ENCODE peak calls at places on chromosome 13, in seven cellular contexts. N, Q, H, B, X, G and S are unnamed samples. For H3K36me3, the result is how much of the 10 kb centered on the place peaks cover.

GRCh38 chr13:73466561-73466960 is 407.8 kb downstream of the KLF5 start:
- DNase-seq in G (no peak), N (peak), H (no peak), X (no peak), B (no peak), Q (no peak), S (no peak)

GRCh38 chr13:112842931-112843391 is 126.1 kb upstream of the MCF2L start:
- DNase-seq in Q (no peak), B (no peak), X (no peak), G (no peak), N (no peak), H (no peak), S (no peak)

GRCh38 chr13:69641773-69642172 is 465.9 kb upstream of the ATXN8OS start:
- DNase-seq in H (no peak), B (no peak), N (no peak), G (no peak), Q (no peak), X (no peak), S (no peak)

GRCh38 chr13:110257408-110257807 is 49.5 kb downstream of the COL4A1 start:
- DNase-seq in Q (no peak), H (no peak), N (no peak), X (no peak), B (no peak), G (no peak), S (no peak)

GRCh38 chr13:111906816-111907215 is 160.1 kb upstream of the SOX1 start:
- DNase-seq in N (no peak), H (no peak), X (peak), Q (no peak), G (no peak), B (no peak), S (no peak)

GRCh38 chr13:30835442-30835841 is 70.6 kb upstream of the MEDAG start:
- DNase-seq in G (peak), Q (no peak), X (no peak), H (no peak), B (no peak), N (no peak), S (no peak)

GRCh38 chr13:79379274-79379673 is 26.8 kb downstream of the RBM26 start:
- DNase-seq in X (no peak), H (no peak), N (no peak), G (no peak), B (no peak), Q (no peak), S (no peak)

GRCh38 chr13:25992076-25992475 is 59.7 kb downstream of the SHISA2 start:
- DNase-seq in G (no peak), B (no peak), Q (no peak), H (no peak), X (no peak), N (no peak), S (no peak)

GRCh38 chr13:66200555-66200954 is 1029.6 kb downstream of the PCDH9 start:
- DNase-seq in X (no peak), G (no peak), H (no peak), N (no peak), Q (no peak), B (no peak), S (no peak)

GRCh38 chr13:85434927-85435326 is 364.3 kb downstream of the SLITRK6 start:
- DNase-seq in X (no peak), H (no peak), N (no peak), B (no peak), Q (no peak), G (no peak), S (no peak)

GRCh38 chr13:23766199-23766771 is 122.9 kb downstream of the MIPEP start:
- DNase-seq in Q (no peak), B (no peak), X (no peak), N (no peak), G (no peak), H (no peak), S (no peak)

GRCh38 chr13:113747291-113747833 is 11.7 kb upstream of the TMEM255B start:
- DNase-seq in X (no peak), H (no peak), G (no peak), N (no peak), B (no peak), Q (peak), S (peak)

GRCh38 chr13:97130201-97130600 is 91.9 kb upstream of the MBNL2 start:
- DNase-seq in B (no peak), G (no peak), X (no peak), Q (no peak), N (no peak), H (no peak), S (no peak)

GRCh38 chr13:50921706-50922105 is 12.1 kb downstream of the RNASEH2B start:
- DNase-seq in H (no peak), X (no peak), G (no peak), N (no peak), Q (no peak), B (no peak), S (no peak)

GRCh38 chr13:87093399-87093798 is 577.8 kb upstream of the SLITRK5 start:
- DNase-seq in B (no peak), X (no peak), G (peak), Q (no peak), H (no peak), N (no peak), S (no peak)

GRCh38 chr13:87089391-87089790 is 581.8 kb upstream of the SLITRK5 start:
- DNase-seq in N (peak), G (peak), Q (no peak), X (no peak), B (no peak), H (no peak), S (no peak)

GRCh38 chr13:87094646-87095045 is 576.5 kb upstream of the SLITRK5 start:
- DNase-seq in X (no peak), G (no peak), H (no peak), Q (no peak), N (peak), B (no peak), S (no peak)
- H3K36me3 ChIP-seq in X (under half), G (under half), H (under half), Q (under half), N (under half), B (under half), S (under half)

DNA sequence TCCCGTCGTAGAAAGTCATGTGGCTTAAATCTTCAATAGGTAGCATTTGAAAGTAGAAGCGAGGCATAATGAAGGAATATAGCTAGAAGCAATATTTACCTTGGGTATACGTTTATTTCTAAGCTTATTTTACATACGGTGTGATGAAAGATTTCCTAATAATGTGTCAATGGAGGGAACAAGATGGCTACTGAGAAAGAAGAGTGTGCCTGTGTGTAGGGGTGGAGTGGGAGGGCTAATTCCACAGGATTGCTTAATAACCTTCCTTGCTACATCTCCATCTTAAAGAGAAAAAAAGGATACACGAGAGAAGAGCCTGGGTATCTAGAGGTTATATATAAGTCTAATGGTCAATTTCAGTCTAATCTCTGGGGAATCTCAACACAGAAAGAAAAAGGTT is 2.0 kb downstream of the SPART start:
- DNase-seq in B (no peak), X (no peak), G (peak), H (no peak), N (peak), Q (no peak), S (no peak)
- H3K4me3 ChIP-seq in B (peak), X (peak), G (no peak), H (peak), N (no peak), Q (peak), S (no peak)

DNA sequence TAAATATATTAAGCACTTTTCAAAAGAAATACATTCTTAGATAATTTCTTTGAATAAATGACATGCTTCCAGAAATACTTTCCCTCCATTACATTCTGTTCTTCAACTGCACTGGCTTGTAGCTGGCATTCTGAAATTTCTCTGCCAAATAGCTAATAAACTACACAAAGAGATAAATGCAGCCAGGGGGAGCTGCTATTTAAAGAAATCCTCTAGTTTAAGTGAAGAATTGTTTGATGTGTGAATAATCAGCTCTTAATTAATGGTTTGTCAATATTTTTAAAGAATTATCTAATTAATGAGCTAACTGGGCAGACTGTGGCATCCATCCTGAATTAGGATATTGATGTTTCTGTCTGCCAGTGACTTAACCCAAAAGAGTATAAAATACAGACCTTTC is 30.7 kb downstream of the SLC7A1 start:
- DNase-seq in X (no peak), N (no peak), B (no peak), H (no peak), G (no peak), Q (no peak), S (no peak)
- H3K27ac ChIP-seq in X (peak), N (no peak), B (no peak), H (no peak), G (no peak), Q (no peak), S (no peak)

GRCh38 chr13:45011198-45011597 is 21.9 kb downstream of the GPALPP1 start:
- DNase-seq in X (no peak), G (no peak), B (no peak), Q (no peak), N (no peak), H (no peak), S (no peak)
- H3K36me3 ChIP-seq in X (half or more), G (under half), B (under half), Q (half or more), N (under half), H (half or more), S (under half)

DNA sequence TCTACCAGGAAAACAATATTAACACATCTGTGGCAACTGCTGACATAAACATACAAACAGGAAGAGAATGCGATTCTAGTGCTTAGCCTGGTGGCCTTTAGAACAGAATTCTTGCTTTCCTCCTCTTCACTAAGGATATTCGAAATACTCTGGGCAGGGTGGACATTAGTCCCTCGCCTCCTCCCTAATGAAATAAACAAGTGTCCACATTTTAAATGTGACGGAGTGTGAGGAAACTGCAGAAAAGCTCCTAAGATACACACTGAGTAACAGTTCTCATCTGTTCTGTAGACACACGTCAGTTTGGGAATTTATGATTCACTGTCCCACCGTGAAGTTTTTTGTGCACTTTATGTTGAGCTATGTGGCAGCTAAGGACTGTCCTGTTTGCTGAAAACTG is 639 bp downstream of the STARD13 start:
- DNase-seq in N (no peak), G (no peak), Q (no peak), H (no peak), X (no peak), B (no peak), S (no peak)
- H3K4me3 ChIP-seq in N (peak), G (peak), Q (peak), H (no peak), X (peak), B (peak), S (peak)

DNA sequence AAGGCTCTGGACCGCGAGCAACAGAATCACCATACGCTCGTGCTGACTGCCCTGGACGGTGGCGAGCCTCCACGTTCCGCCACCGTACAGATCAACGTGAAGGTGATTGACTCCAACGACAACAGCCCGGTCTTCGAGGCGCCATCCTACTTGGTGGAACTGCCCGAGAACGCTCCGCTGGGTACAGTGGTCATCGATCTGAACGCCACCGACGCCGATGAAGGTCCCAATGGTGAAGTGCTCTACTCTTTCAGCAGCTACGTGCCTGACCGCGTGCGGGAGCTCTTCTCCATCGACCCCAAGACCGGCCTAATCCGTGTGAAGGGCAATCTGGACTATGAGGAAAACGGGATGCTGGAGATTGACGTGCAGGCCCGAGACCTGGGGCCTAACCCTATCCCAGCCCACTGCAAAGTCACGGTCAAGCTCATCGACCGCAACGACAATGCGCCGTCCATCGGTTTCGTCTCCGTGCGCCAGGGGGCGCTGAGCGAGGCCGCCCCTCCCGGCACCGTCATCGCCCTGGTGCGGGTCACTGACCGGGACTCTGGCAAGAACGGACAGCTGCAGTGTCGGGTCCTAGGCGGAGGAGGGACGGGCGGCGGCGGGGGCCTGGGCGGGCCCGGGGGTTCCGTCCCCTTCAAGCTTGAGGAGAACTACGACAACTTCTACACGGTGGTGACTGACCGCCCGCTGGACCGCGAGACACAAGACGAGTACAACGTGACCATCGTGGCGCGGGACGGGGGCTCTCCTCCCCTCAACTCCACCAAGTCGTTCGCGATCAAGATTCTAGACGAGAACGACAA is 1.8 kb downstream of the PCDH17 start:
- DNase-seq in N (peak), Q (peak), G (no peak), H (no peak), X (peak), B (no peak), S (peak)
- H3K27ac ChIP-seq in N (no peak), Q (no peak), G (no peak), H (no peak), X (peak), B (no peak), S (no peak)

GRCh38 chr13:40933508-40933907 is 85.6 kb downstream of the ELF1 start:
- DNase-seq in N (no peak), X (no peak), Q (no peak), G (no peak), B (no peak), H (peak), S (no peak)
- H3K36me3 ChIP-seq in N (under half), X (half or more), Q (half or more), G (under half), B (under half), H (half or more), S (under half)